ENCODE peak calls at places on chromosome 1, in six cellular contexts. Z is stimulated activated naive CD4-positive, alpha-beta T cell; U is fibroblast of the aortic adventitia; N is SIG-M5; L is lung microvascular endothelial cell; C is fibroblast of gingiva. J is an unnamed sample.

GRCh38 chr1:101203812-101204540 is 32.8 kb upstream of the S1PR1 start:
- DNase-seq in L (no peak), Z (no peak), U (peak), C (no peak), N (no peak), J (no peak)

GRCh38 chr1:217139513-217139912 is 416.3 kb upstream of the ESRRG start:
- DNase-seq in U (no peak), Z (no peak), N (no peak), L (no peak), C (no peak), J (no peak)

GRCh38 chr1:147534386-147534785 is 6.9 kb upstream of the BCL9 start:
- DNase-seq in Z (no peak), U (peak), N (no peak), L (no peak), C (peak), J (no peak)

GRCh38 chr1:67650061-67650460 is 34.9 kb upstream of the GADD45A start:
- DNase-seq in Z (no peak), L (no peak), C (peak), U (no peak), N (no peak), J (no peak)

GRCh38 chr1:207745285-207745684 is 6.6 kb upstream of the CD46 start:
- DNase-seq in L (no peak), Z (no peak), U (peak), C (peak), N (no peak), J (no peak)

GRCh38 chr1:174965006-174965971 is 34.5 kb upstream of the CACYBP start:
- DNase-seq in C (peak), U (peak), N (no peak), L (no peak), Z (peak), J (no peak)

GRCh38 chr1:41493117-41493536 is 8.6 kb upstream of the EDN2 start:
- DNase-seq in U (peak), N (no peak), Z (no peak), C (peak), L (no peak), J (no peak)

GRCh38 chr1:109627692-109628399 is 8.2 kb downstream of the AMPD2 start:
- DNase-seq in C (no peak), N (no peak), U (no peak), L (no peak), Z (no peak), J (no peak)

GRCh38 chr1:93000751-93001175 is 39.5 kb upstream of the DIPK1A start:
- DNase-seq in C (no peak), U (no peak), L (peak), N (no peak), Z (no peak), J (no peak)

GRCh38 chr1:109912214-109912861 is 1.7 kb downstream of the CSF1 start:
- DNase-seq in L (no peak), Z (no peak), U (peak), N (no peak), C (no peak), J (no peak)

J was measured in naive thymus-derived CD8-positive, alpha-beta T cell.